ENCODE peak calls at places on chromosomes 3 and 15, in ten cellular contexts. One of them, this sample, is unnamed.

GRCh38 chr15:66865622-66866611 is 163.9 kb downstream of the SMAD6 start:
- DNase-seq in tibial artery: no peak
- DNase-seq in sigmoid colon: peak
- DNase-seq in IMR-90: no peak
- DNase-seq in AG09309: no peak
- DNase-seq in heart right ventricle: no peak
- DNase-seq in T-cell: no peak
- DNase-seq in right cardiac atrium: peak
- DNase-seq in kidney tubule cell: no peak
- DNase-seq in lower leg skin: no peak
- DNase-seq in this sample: peak

GRCh38 chr3:11583638-11584046 is 60.1 kb downstream of the VGLL4 start:
- DNase-seq in IMR-90: peak
- DNase-seq in right cardiac atrium: no peak
- DNase-seq in AG09309: no peak
- DNase-seq in sigmoid colon: no peak
- DNase-seq in T-cell: no peak
- DNase-seq in heart right ventricle: no peak
- DNase-seq in kidney tubule cell: no peak
- DNase-seq in tibial artery: no peak
- DNase-seq in lower leg skin: no peak
- DNase-seq in this sample: no peak

GRCh38 chr3:66498718-66499611 is 1.9 kb downstream of the LRIG1 start:
- DNase-seq in tibial artery: peak
- DNase-seq in kidney tubule cell: no peak
- DNase-seq in lower leg skin: no peak
- DNase-seq in IMR-90: peak
- DNase-seq in T-cell: no peak
- DNase-seq in heart right ventricle: peak
- DNase-seq in right cardiac atrium: peak
- DNase-seq in sigmoid colon: peak
- DNase-seq in AG09309: no peak
- DNase-seq in this sample: no peak

GRCh38 chr3:105459566-105460290 is 93.0 kb downstream of the ALCAM start:
- DNase-seq in sigmoid colon: no peak
- DNase-seq in heart right ventricle: no peak
- DNase-seq in lower leg skin: no peak
- DNase-seq in right cardiac atrium: no peak
- DNase-seq in IMR-90: peak
- DNase-seq in kidney tubule cell: peak
- DNase-seq in AG09309: no peak
- DNase-seq in tibial artery: no peak
- DNase-seq in T-cell: no peak
- DNase-seq in this sample: no peak

GRCh38 chr3:188918086-188918485 is 253.7 kb upstream of the TPRG1 start:
- DNase-seq in lower leg skin: no peak
- DNase-seq in IMR-90: peak
- DNase-seq in heart right ventricle: no peak
- DNase-seq in kidney tubule cell: no peak
- DNase-seq in T-cell: no peak
- DNase-seq in tibial artery: no peak
- DNase-seq in AG09309: no peak
- DNase-seq in right cardiac atrium: no peak
- DNase-seq in sigmoid colon: no peak
- DNase-seq in this sample: no peak

GRCh38 chr3:133301194-133301593 is 98.7 kb upstream of the BFSP2 start:
- DNase-seq in tibial artery: no peak
- DNase-seq in kidney tubule cell: peak
- DNase-seq in sigmoid colon: no peak
- DNase-seq in T-cell: no peak
- DNase-seq in right cardiac atrium: no peak
- DNase-seq in heart right ventricle: no peak
- DNase-seq in IMR-90: peak
- DNase-seq in AG09309: peak
- DNase-seq in lower leg skin: no peak
- DNase-seq in this sample: no peak

GRCh38 chr15:80966431-80967197 is 23.0 kb downstream of the MESD start:
- DNase-seq in lower leg skin: no peak
- DNase-seq in right cardiac atrium: no peak
- DNase-seq in IMR-90: no peak
- DNase-seq in tibial artery: no peak
- DNase-seq in sigmoid colon: no peak
- DNase-seq in AG09309: no peak
- DNase-seq in T-cell: no peak
- DNase-seq in kidney tubule cell: no peak
- DNase-seq in heart right ventricle: no peak
- DNase-seq in this sample: no peak

GRCh38 chr3:49133226-49133951 is 539 bp upstream of the LAMB2 start:
- DNase-seq in tibial artery: peak
- DNase-seq in sigmoid colon: peak
- DNase-seq in heart right ventricle: peak
- DNase-seq in T-cell: no peak
- DNase-seq in AG09309: peak
- DNase-seq in right cardiac atrium: peak
- DNase-seq in lower leg skin: peak
- DNase-seq in kidney tubule cell: peak
- DNase-seq in IMR-90: peak
- DNase-seq in this sample: peak

GRCh38 chr3:112640333-112640863 is 545 bp downstream of the CCDC80 start:
- DNase-seq in kidney tubule cell: peak
- DNase-seq in tibial artery: peak
- DNase-seq in T-cell: no peak
- DNase-seq in AG09309: peak
- DNase-seq in lower leg skin: no peak
- DNase-seq in right cardiac atrium: no peak
- DNase-seq in IMR-90: peak
- DNase-seq in sigmoid colon: peak
- DNase-seq in heart right ventricle: no peak
- DNase-seq in this sample: no peak

GRCh38 chr15:68311859-68312557 is 34.5 kb downstream of the FEM1B start:
- DNase-seq in tibial artery: no peak
- DNase-seq in kidney tubule cell: no peak
- DNase-seq in heart right ventricle: no peak
- DNase-seq in AG09309: no peak
- DNase-seq in T-cell: peak
- DNase-seq in lower leg skin: no peak
- DNase-seq in sigmoid colon: no peak
- DNase-seq in right cardiac atrium: no peak
- DNase-seq in IMR-90: no peak
- DNase-seq in this sample: peak

GRCh38 chr3:45547202-45547701 is 47.3 kb upstream of the LIMD1 start:
- DNase-seq in AG09309: no peak
- DNase-seq in tibial artery: no peak
- DNase-seq in lower leg skin: no peak
- DNase-seq in right cardiac atrium: no peak
- DNase-seq in kidney tubule cell: no peak
- DNase-seq in heart right ventricle: no peak
- DNase-seq in sigmoid colon: no peak
- DNase-seq in IMR-90: no peak
- DNase-seq in T-cell: no peak
- DNase-seq in this sample: no peak

GRCh38 chr3:15007681-15008141 is 57.4 kb downstream of the MRPS25 start:
- DNase-seq in right cardiac atrium: no peak
- DNase-seq in lower leg skin: no peak
- DNase-seq in sigmoid colon: no peak
- DNase-seq in tibial artery: no peak
- DNase-seq in heart right ventricle: no peak
- DNase-seq in kidney tubule cell: no peak
- DNase-seq in IMR-90: peak
- DNase-seq in AG09309: peak
- DNase-seq in T-cell: no peak
- DNase-seq in this sample: no peak

GRCh38 chr3:125668804-125669203 is 73.5 kb upstream of the OSBPL11 start:
- DNase-seq in heart right ventricle: no peak
- DNase-seq in T-cell: no peak
- DNase-seq in AG09309: no peak
- DNase-seq in kidney tubule cell: no peak
- DNase-seq in lower leg skin: no peak
- DNase-seq in tibial artery: no peak
- DNase-seq in right cardiac atrium: no peak
- DNase-seq in IMR-90: no peak
- DNase-seq in sigmoid colon: no peak
- DNase-seq in this sample: no peak

GRCh38 chr3:58532794-58533220 is 4.2 kb downstream of the ACOX2 start:
- DNase-seq in AG09309: no peak
- DNase-seq in tibial artery: peak
- DNase-seq in right cardiac atrium: peak
- DNase-seq in heart right ventricle: peak
- DNase-seq in kidney tubule cell: peak
- DNase-seq in IMR-90: peak
- DNase-seq in T-cell: peak
- DNase-seq in lower leg skin: peak
- DNase-seq in sigmoid colon: peak
- DNase-seq in this sample: peak

GRCh38 chr15:26893351-26894065 is 26.6 kb downstream of the GABRA5 start:
- DNase-seq in lower leg skin: no peak
- DNase-seq in AG09309: no peak
- DNase-seq in kidney tubule cell: no peak
- DNase-seq in tibial artery: no peak
- DNase-seq in sigmoid colon: no peak
- DNase-seq in right cardiac atrium: no peak
- DNase-seq in T-cell: no peak
- DNase-seq in heart right ventricle: no peak
- DNase-seq in IMR-90: no peak
- DNase-seq in this sample: no peak

GRCh38 chr3:80087769-80088168 is 320.0 kb upstream of the ROBO1 start:
- DNase-seq in AG09309: no peak
- DNase-seq in right cardiac atrium: no peak
- DNase-seq in lower leg skin: no peak
- DNase-seq in heart right ventricle: no peak
- DNase-seq in sigmoid colon: no peak
- DNase-seq in T-cell: no peak
- DNase-seq in tibial artery: no peak
- DNase-seq in kidney tubule cell: peak
- DNase-seq in IMR-90: peak
- DNase-seq in this sample: no peak

GRCh38 chr3:16618721-16619120 is 13.5 kb upstream of the DAZL start:
- DNase-seq in kidney tubule cell: peak
- DNase-seq in IMR-90: peak
- DNase-seq in AG09309: peak
- DNase-seq in lower leg skin: no peak
- DNase-seq in tibial artery: no peak
- DNase-seq in heart right ventricle: no peak
- DNase-seq in right cardiac atrium: no peak
- DNase-seq in T-cell: no peak
- DNase-seq in sigmoid colon: no peak
- DNase-seq in this sample: no peak

GRCh38 chr15:63046927-63047760 is 4.6 kb downstream of the TPM1 start:
- DNase-seq in T-cell: no peak
- DNase-seq in tibial artery: no peak
- DNase-seq in IMR-90: no peak
- DNase-seq in right cardiac atrium: no peak
- DNase-seq in kidney tubule cell: peak
- DNase-seq in AG09309: no peak
- DNase-seq in lower leg skin: no peak
- DNase-seq in heart right ventricle: no peak
- DNase-seq in sigmoid colon: no peak
- DNase-seq in this sample: no peak

GRCh38 chr3:13343601-13344000 is 76.5 kb downstream of the NUP210 start:
- DNase-seq in T-cell: no peak
- DNase-seq in lower leg skin: no peak
- DNase-seq in AG09309: no peak
- DNase-seq in heart right ventricle: no peak
- DNase-seq in tibial artery: no peak
- DNase-seq in IMR-90: no peak
- DNase-seq in sigmoid colon: no peak
- DNase-seq in right cardiac atrium: no peak
- DNase-seq in kidney tubule cell: no peak
- DNase-seq in this sample: no peak

GRCh38 chr3:110485389-110485788 is 586.2 kb upstream of the NECTIN3 start:
- DNase-seq in kidney tubule cell: no peak
- DNase-seq in right cardiac atrium: no peak
- DNase-seq in lower leg skin: no peak
- DNase-seq in T-cell: no peak
- DNase-seq in sigmoid colon: no peak
- DNase-seq in IMR-90: no peak
- DNase-seq in AG09309: no peak
- DNase-seq in tibial artery: no peak
- DNase-seq in heart right ventricle: no peak
- DNase-seq in this sample: no peak

GRCh38 chr15:98035577-98036010 is 75.1 kb downstream of the ARRDC4 start:
- DNase-seq in AG09309: no peak
- DNase-seq in right cardiac atrium: no peak
- DNase-seq in IMR-90: no peak
- DNase-seq in kidney tubule cell: peak
- DNase-seq in sigmoid colon: no peak
- DNase-seq in heart right ventricle: no peak
- DNase-seq in tibial artery: no peak
- DNase-seq in lower leg skin: no peak
- DNase-seq in T-cell: no peak
- DNase-seq in this sample: no peak

GRCh38 chr3:46010519-46011113 is 15.0 kb upstream of the FYCO1 start:
- DNase-seq in heart right ventricle: no peak
- DNase-seq in right cardiac atrium: no peak
- DNase-seq in kidney tubule cell: no peak
- DNase-seq in lower leg skin: no peak
- DNase-seq in AG09309: no peak
- DNase-seq in IMR-90: no peak
- DNase-seq in tibial artery: no peak
- DNase-seq in T-cell: no peak
- DNase-seq in sigmoid colon: no peak
- DNase-seq in this sample: no peak

GRCh38 chr15:28105793-28106192 is 6.7 kb upstream of the OCA2 start:
- DNase-seq in T-cell: no peak
- DNase-seq in lower leg skin: no peak
- DNase-seq in IMR-90: no peak
- DNase-seq in sigmoid colon: peak
- DNase-seq in tibial artery: no peak
- DNase-seq in right cardiac atrium: no peak
- DNase-seq in kidney tubule cell: no peak
- DNase-seq in AG09309: no peak
- DNase-seq in heart right ventricle: no peak
- DNase-seq in this sample: no peak

GRCh38 chr15:45919806-45920205 is 285.0 kb downstream of the SQOR start:
- DNase-seq in sigmoid colon: no peak
- DNase-seq in right cardiac atrium: no peak
- DNase-seq in lower leg skin: no peak
- DNase-seq in IMR-90: peak
- DNase-seq in tibial artery: no peak
- DNase-seq in heart right ventricle: no peak
- DNase-seq in T-cell: no peak
- DNase-seq in AG09309: peak
- DNase-seq in kidney tubule cell: peak
- DNase-seq in this sample: no peak

This sample was measured in breast epithelium.